ENCODE peak calls at places on chromosome 16, in six cellular contexts. G is suprapubic skin, V is HCT116, J is body of pancreas, K is adrenal gland, X is tibial nerve. C is an unnamed sample.

GRCh38 chr16:89505204-89506112 is 2.7 kb upstream of the SPG7 start:
- DNase-seq in J (peak), K (peak), V (peak), X (peak), G (peak), C (peak)

GRCh38 chr16:79644977-79645667 is 44.6 kb upstream of the MAF start:
- DNase-seq in X (no peak), J (no peak), K (no peak), G (no peak), V (no peak), C (no peak)

GRCh38 chr16:52751035-52751434 is 204.1 kb upstream of the TOX3 start:
- DNase-seq in X (no peak), V (no peak), G (no peak), K (no peak), J (no peak), C (no peak)

GRCh38 chr16:14140916-14141315 is 69.8 kb downstream of the MRTFB start:
- DNase-seq in V (no peak), J (no peak), K (no peak), X (no peak), G (no peak), C (no peak)

GRCh38 chr16:57134982-57135381 is 42.6 kb downstream of the CPNE2 start:
- DNase-seq in V (no peak), X (no peak), K (no peak), G (no peak), J (no peak), C (no peak)

GRCh38 chr16:67965668-67966548 is 2.5 kb downstream of the SLC12A4 start:
- DNase-seq in K (no peak), V (no peak), G (no peak), X (no peak), J (no peak), C (no peak)

GRCh38 chr16:67301080-67301757 is 21.9 kb downstream of the PLEKHG4 start:
- DNase-seq in J (no peak), X (peak), V (no peak), K (no peak), G (peak), C (no peak)

GRCh38 chr16:55508941-55509920 is at the start of gene LPCAT2:
- DNase-seq in X (peak), J (peak), K (peak), V (peak), G (peak), C (peak)

GRCh38 chr16:11259288-11259621 is 3.3 kb upstream of the SOCS1 start:
- DNase-seq in G (no peak), K (no peak), J (no peak), V (no peak), X (no peak), C (no peak)

GRCh38 chr16:66167564-66168291 is 198.8 kb upstream of the CDH5 start:
- DNase-seq in V (no peak), G (no peak), J (no peak), X (no peak), K (no peak), C (no peak)

GRCh38 chr16:56608876-56609462 is 585 bp downstream of the MT2A start:
- DNase-seq in V (no peak), G (no peak), K (no peak), J (peak), X (no peak), C (peak)

DNA sequence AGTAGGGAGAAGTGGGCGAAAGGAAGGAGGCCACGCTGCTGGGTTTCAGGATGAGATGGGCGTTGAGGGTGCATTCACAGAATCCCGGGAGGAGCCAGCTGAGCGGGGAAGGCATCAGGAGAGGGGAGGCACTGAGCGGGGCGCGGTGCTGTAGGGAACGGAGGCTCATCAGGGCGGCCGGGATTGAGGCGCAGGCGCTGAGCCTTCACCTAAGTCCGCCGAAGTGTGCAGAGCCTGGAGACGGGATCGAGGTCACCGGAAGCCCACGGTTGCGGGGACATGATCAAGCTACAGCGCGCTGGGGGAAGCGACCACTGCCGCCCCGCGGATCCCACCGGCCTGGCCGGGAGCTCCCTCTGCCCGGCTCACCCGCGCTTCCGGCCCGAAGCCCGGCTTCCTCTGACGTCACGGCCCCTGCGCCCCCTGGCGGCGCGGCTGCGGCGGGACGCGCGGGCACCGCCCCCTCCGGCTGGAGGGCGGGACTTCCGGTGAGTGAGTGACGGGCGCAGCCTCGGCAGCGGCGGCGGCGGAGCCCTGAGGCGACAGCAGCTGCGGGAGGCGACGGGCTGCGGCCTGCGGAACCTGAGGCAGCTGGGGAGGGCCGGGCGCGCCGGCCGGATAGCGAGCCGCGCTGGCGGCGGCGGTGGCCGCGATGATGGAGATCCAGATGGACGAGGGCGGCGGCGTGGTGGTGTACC is at the start of gene MAPK8IP3:
- DNase-seq in K (peak), J (peak), G (peak), X (peak), V (peak), C (peak)
- TF ChIP-seq POLR2A in K (peak), J (peak), G (no peak), X (peak), V (peak), C (peak)

GRCh38 chr16:2167081-2167638 is 11.6 kb downstream of the TRAF7 start:
- DNase-seq in X (no peak), G (no peak), J (no peak), V (no peak), K (no peak), C (no peak)

GRCh38 chr16:2172688-2173335 is 17.2 kb downstream of the TRAF7 start:
- DNase-seq in X (no peak), V (no peak), K (no peak), J (no peak), G (no peak), C (no peak)

GRCh38 chr16:2171601-2172178 is 16.1 kb downstream of the TRAF7 start:
- DNase-seq in J (no peak), K (no peak), V (no peak), X (no peak), G (no peak), C (no peak)

GRCh38 chr16:2170587-2171435 is 15.2 kb downstream of the TRAF7 start:
- DNase-seq in G (no peak), X (no peak), V (no peak), K (no peak), J (no peak), C (no peak)

GRCh38 chr16:2170080-2170479 is 14.5 kb downstream of the TRAF7 start:
- DNase-seq in K (no peak), V (no peak), J (no peak), G (no peak), X (no peak), C (no peak)
- TF ChIP-seq POLR2A in K (no peak), V (no peak), J (no peak), G (no peak), X (no peak), C (no peak)

DNA sequence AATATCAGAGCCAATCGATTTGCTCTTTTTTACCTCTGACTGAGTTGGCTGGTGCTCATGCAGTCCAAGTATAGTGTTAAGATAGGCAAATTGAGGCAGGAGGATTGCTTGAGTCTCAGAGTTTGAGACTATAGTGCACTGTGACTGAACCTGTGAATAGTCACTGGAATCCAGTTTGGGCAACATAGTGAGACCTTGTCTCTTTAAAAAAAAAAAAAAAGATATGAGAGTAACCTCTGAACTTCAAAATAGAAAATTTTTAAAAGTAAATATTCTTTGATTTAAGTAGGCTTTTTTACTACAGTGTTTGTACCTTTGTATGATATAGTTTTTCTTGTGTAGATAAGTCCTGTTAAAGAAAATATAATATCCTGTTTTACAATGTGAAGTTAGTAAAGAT is 3.4 kb downstream of the CCP110 start:
- DNase-seq in G (no peak), X (no peak), J (no peak), K (no peak), V (no peak), C (no peak)
- TF ChIP-seq POLR2A in G (no peak), X (no peak), J (no peak), K (no peak), V (no peak), C (no peak)

GRCh38 chr16:87956169-87956770 is 5.0 kb downstream of the BANP start:
- DNase-seq in G (no peak), X (no peak), J (no peak), K (peak), V (no peak), C (peak)
- TF ChIP-seq POLR2A in G (no peak), X (peak), J (peak), K (no peak), V (no peak), C (peak)

GRCh38 chr16:86555763-86556130 is 712 bp upstream of the MTHFSD start:
- DNase-seq in X (no peak), K (peak), V (no peak), J (no peak), G (no peak), C (no peak)

GRCh38 chr16:86554599-86554916 is 477 bp downstream of the MTHFSD start:
- DNase-seq in V (no peak), J (no peak), K (no peak), X (no peak), G (no peak), C (no peak)

GRCh38 chr16:86556576-86556975 is 1.5 kb upstream of the MTHFSD start:
- DNase-seq in K (no peak), J (no peak), X (no peak), V (no peak), G (no peak), C (no peak)

GRCh38 chr16:86553356-86553755 is 1.7 kb downstream of the MTHFSD start:
- DNase-seq in X (no peak), V (no peak), K (no peak), G (no peak), J (no peak), C (no peak)

DNA sequence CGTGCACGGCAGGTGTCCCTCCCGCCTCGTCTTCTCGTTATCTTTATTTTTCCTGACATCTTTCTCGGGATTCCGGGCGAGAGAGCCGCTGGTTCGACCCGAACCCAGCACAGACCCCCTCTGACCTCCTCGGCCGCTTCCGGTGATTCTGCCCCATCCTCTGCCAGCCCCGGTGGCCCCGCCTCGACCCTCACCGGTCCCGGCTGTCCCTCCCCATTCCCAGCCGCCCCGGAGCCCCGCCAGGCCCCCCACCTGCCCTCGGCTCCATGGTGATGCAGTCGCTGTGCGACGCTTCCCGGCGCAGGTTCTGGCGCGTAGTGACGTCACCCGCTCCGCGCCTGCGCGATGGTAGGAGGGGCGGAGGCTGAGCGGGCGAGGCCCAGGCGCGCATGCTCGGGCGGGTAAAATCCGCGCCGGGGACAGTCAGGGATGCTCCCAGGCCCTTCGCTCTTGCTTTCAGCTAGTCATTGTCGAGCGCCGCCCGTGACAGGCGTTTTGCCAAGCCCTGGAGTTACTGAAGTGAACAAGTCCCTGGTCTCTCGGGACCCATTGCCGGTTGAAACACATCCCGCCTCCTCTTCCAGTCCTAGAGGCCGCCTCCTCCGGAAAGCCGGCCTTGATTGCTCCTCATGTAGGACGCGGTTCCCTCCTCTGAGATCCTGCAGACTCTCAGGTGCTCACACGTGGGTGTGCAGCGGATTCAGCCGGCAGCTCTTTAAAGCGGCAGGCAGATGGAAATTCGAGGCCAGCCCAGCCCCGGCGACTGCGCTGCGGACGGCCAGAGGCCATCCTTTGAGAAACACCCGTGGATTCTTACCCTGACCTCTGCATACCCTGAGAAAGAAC is at the start of gene MTHFSD:
- DNase-seq in X (peak), K (peak), J (peak), G (peak), V (peak), C (peak)
- TF ChIP-seq POLR2A in X (peak), K (peak), J (peak), G (no peak), V (peak), C (peak)

DNA sequence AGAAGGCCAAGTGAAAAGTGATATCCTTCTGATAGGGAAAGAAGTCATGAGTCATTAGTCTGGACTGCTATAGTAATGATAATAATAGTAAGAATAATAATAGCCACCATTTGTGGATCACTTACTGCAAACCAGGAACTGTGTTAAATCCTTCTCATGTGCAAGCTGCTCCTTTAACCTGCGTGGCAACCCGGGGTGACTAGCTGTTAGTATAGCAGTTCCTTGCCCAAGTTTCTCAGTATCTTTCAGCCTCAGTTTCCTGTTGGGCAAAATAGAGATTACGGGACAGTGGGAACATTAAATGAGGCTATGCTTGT is 129.5 kb downstream of the CDH13 start:
- DNase-seq in J (no peak), V (no peak), K (no peak), G (no peak), X (no peak), C (no peak)
- TF ChIP-seq POLR2A in J (no peak), V (no peak), K (no peak), G (no peak), X (no peak), C (no peak)

DNA sequence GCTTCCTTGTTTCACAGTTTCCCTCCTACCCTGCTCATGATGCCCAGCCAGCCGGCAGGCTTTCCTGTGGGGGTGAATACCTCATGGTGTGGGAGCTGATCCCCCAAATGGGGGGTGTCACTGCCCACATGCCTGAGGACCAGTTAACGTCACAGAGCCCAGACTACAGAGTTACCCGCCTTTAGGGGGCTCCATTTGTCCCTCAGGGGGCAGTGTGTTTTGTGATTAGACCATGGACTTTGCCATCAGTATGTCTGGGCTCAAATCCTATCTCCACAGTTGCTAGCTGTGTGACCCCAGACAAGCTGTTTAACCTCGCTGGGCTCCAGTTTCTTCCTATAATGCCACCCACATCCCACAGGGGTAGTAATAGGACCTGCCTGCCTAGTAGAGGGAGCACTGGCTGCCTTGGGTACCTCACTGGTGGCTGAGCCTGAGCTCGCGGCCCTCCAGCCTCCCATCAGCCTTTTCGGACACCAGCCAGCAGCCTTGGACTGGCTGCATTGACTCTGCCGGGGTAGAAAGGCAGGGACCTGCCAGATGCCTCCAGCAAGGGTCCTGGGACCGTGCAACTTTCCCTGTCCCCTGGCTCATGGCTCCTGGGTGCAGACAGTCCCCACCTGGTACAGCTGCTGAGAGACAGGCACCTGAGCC is 87.5 kb upstream of the GSE1 start:
- DNase-seq in J (no peak), X (no peak), K (no peak), G (no peak), V (no peak), C (no peak)
- TF ChIP-seq POLR2A in J (no peak), X (no peak), K (no peak), G (no peak), V (no peak), C (no peak)

DNA sequence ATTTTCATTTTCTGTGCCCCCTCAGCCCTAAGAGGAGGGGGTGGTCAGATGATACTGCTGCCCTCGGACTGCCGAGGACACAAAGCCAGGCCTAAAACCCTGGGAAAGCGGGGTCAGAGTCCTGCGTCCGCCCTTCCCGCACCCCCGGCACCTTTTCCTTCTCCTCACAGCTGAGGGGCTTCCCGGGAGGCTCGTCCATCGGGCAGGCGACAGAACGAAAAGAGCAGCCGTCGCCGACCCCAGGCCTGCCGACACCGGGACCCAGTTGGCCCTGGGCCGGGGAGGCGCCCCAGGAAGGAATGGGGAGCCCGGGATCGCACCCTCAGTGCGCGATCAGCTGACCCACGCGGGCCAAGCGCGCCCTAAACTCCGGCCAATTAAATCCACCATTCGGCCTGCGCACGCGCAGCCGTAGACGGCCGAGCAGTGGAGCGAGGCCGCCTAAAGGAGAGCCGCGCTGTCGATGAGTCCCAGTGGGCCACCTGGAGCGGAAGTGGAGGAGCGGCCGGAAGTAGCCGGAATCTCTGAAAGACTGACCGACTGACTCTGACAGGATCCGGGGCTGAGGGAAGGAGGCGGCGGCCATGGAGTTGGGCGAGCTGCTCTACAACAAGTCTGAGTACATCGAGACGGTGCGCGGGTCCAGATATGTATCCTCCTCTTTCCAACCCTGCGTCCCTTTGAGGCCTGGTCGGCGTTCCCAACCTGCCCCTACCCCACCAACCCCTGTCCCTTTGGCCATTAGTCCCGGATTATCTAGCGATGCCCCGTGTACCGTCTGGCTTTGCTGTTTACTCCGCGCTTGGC is at the start of the genes DCTN5 and PALB2:
- DNase-seq in G (peak), K (peak), V (peak), X (peak), J (peak), C (peak)
- TF ChIP-seq POLR2A in G (no peak), K (peak), V (peak), X (peak), J (peak), C (peak)

GRCh38 chr16:29802416-29802935 is 3.9 kb upstream of the MAZ start:
- DNase-seq in K (no peak), X (no peak), J (no peak), V (no peak), G (no peak), C (no peak)

GRCh38 chr16:29805232-29806095 is 865 bp upstream of the MAZ start:
- DNase-seq in X (peak), K (peak), G (peak), J (peak), V (peak), C (peak)

GRCh38 chr16:29806096-29806579 is at the start of gene MAZ:
- DNase-seq in V (peak), J (no peak), X (no peak), K (no peak), G (no peak), C (peak)

GRCh38 chr16:29804020-29804419 is 2.3 kb upstream of the MAZ start:
- DNase-seq in X (no peak), J (no peak), K (peak), G (no peak), V (no peak), C (no peak)

GRCh38 chr16:29804455-29805231 is 1.7 kb upstream of the MAZ start:
- DNase-seq in J (peak), G (peak), V (no peak), X (peak), K (peak), C (no peak)
- TF ChIP-seq POLR2A in J (no peak), G (no peak), V (no peak), X (no peak), K (peak), C (no peak)

DNA sequence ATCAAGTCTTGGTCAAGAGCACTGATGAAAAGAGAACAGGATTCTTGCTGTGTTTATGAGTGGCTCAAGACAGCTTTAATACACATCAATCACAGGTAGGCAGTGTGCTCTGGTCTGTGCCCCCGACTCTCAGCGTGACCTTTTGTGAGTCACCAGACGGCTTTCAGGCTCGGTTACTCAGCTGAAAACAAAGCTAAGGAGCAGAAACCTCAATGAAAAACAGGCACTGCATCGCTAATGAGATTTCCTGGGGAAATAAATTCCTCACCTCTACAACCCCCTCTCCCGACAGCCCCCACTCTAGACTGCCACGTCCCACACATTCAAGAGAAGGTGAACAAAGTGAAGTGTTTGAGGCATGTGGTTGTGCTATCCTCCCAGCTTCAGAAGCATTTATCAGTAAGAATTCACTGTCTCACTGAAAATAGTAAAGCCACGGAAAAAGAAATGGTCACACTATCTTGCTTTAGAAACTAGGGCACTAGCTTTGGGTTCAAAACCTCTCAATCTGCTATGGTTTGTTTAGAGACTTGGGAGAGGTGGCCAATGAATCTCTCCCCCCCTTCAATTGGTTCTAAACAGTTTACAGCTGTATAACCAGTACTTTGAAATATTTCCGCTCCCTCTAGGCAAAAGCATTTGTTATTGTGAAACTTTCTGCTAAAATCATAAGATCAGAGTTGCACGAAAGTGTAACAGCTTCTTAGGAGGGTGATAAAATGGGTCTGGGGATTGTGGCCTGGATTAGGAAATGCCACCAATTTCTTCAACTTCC is 199.5 kb upstream of the PMFBP1 start:
- DNase-seq in V (peak), X (no peak), G (no peak), K (no peak), J (no peak), C (no peak)
- TF ChIP-seq POLR2A in V (no peak), X (no peak), G (no peak), K (no peak), J (no peak), C (no peak)